ENCODE peak calls at places on chromosome 9, in four cellular contexts. One of them, this sample, is unnamed.

GRCh38 chr9:99173570-99174504 is 47.9 kb downstream of the ALG2 start:
- DNase-seq in trophoblast cell: no peak
- DNase-seq in IMR-90: no peak
- DNase-seq in H9: no peak
- DNase-seq in this sample: no peak

GRCh38 chr9:91119147-91119546 is 242.6 kb downstream of the AUH start:
- DNase-seq in trophoblast cell: peak
- DNase-seq in IMR-90: peak
- DNase-seq in H9: no peak
- DNase-seq in this sample: no peak

GRCh38 chr9:124771867-124772621 is 933 bp upstream of the NR6A1 start:
- DNase-seq in trophoblast cell: peak
- DNase-seq in IMR-90: peak
- DNase-seq in H9: peak
- DNase-seq in this sample: peak

GRCh38 chr9:19998823-19999455 is 210.1 kb upstream of the SLC24A2 start:
- DNase-seq in trophoblast cell: no peak
- DNase-seq in IMR-90: no peak
- DNase-seq in H9: no peak
- DNase-seq in this sample: no peak

GRCh38 chr9:77632652-77633051 is 15.5 kb downstream of the GNA14 start:
- DNase-seq in trophoblast cell: no peak
- DNase-seq in IMR-90: no peak
- DNase-seq in H9: no peak
- DNase-seq in this sample: no peak

GRCh38 chr9:128552744-128553221 is 396 bp downstream of the SPTAN1 start:
- DNase-seq in trophoblast cell: no peak
- DNase-seq in IMR-90: no peak
- DNase-seq in H9: peak
- DNase-seq in this sample: peak

GRCh38 chr9:21522348-21522747 is 40.2 kb upstream of the IFNE start:
- DNase-seq in trophoblast cell: no peak
- DNase-seq in IMR-90: no peak
- DNase-seq in H9: no peak
- DNase-seq in this sample: no peak

GRCh38 chr9:83620841-83621636 is 1.9 kb upstream of the IDNK start:
- DNase-seq in trophoblast cell: peak
- DNase-seq in IMR-90: peak
- DNase-seq in H9: peak
- DNase-seq in this sample: peak

GRCh38 chr9:135655317-135656003 is 7.6 kb upstream of the LCN9 start:
- DNase-seq in trophoblast cell: no peak
- DNase-seq in IMR-90: no peak
- DNase-seq in H9: no peak
- DNase-seq in this sample: no peak

GRCh38 chr9:135130266-135130976 is 43.0 kb downstream of the OLFM1 start:
- DNase-seq in trophoblast cell: no peak
- DNase-seq in IMR-90: no peak
- DNase-seq in H9: no peak
- DNase-seq in this sample: no peak

GRCh38 chr9:110330484-110331115 is 7.1 kb downstream of the TXNDC8 start:
- DNase-seq in trophoblast cell: no peak
- DNase-seq in IMR-90: no peak
- DNase-seq in H9: no peak
- DNase-seq in this sample: no peak

GRCh38 chr9:86287013-86287412 is 4.7 kb upstream of the ISCA1 start:
- DNase-seq in trophoblast cell: peak
- DNase-seq in IMR-90: peak
- DNase-seq in H9: peak
- DNase-seq in this sample: peak

GRCh38 chr9:97788763-97789663 is 64.0 kb upstream of the FOXE1 start:
- DNase-seq in trophoblast cell: no peak
- DNase-seq in IMR-90: no peak
- DNase-seq in H9: no peak
- DNase-seq in this sample: no peak

GRCh38 chr9:114504341-114505186 is 709 bp downstream of the WHRN start:
- DNase-seq in trophoblast cell: no peak
- DNase-seq in IMR-90: peak
- DNase-seq in H9: peak
- DNase-seq in this sample: peak

GRCh38 chr9:76530458-76531100 is 71.6 kb downstream of the GCNT1 start:
- DNase-seq in trophoblast cell: no peak
- DNase-seq in IMR-90: peak
- DNase-seq in H9: no peak
- DNase-seq in this sample: no peak

GRCh38 chr9:128689293-128689770 is 310 bp downstream of the SET start:
- DNase-seq in trophoblast cell: no peak
- DNase-seq in IMR-90: no peak
- DNase-seq in H9: peak
- DNase-seq in this sample: no peak

GRCh38 chr9:104911029-104911607 is 16.8 kb downstream of the ABCA1 start:
- DNase-seq in trophoblast cell: no peak
- DNase-seq in IMR-90: peak
- DNase-seq in H9: no peak
- DNase-seq in this sample: no peak

GRCh38 chr9:133919253-133920115 is 72.6 kb downstream of the VAV2 start:
- DNase-seq in trophoblast cell: no peak
- DNase-seq in IMR-90: peak
- DNase-seq in H9: no peak
- DNase-seq in this sample: no peak

GRCh38 chr9:87148391-87149237 is 201.3 kb upstream of the GAS1 start:
- DNase-seq in trophoblast cell: peak
- DNase-seq in IMR-90: peak
- DNase-seq in H9: peak
- DNase-seq in this sample: peak

GRCh38 chr9:34211395-34211794 is 32.6 kb downstream of the UBAP1 start:
- DNase-seq in trophoblast cell: no peak
- DNase-seq in IMR-90: no peak
- DNase-seq in H9: no peak
- DNase-seq in this sample: no peak

GRCh38 chr9:19485193-19485592 is 76.4 kb downstream of the ACER2 start:
- DNase-seq in trophoblast cell: no peak
- DNase-seq in IMR-90: no peak
- DNase-seq in H9: no peak
- DNase-seq in this sample: no peak

GRCh38 chr9:77534376-77535057 is 113.6 kb downstream of the GNA14 start:
- DNase-seq in trophoblast cell: no peak
- DNase-seq in IMR-90: no peak
- DNase-seq in H9: peak
- DNase-seq in this sample: no peak

GRCh38 chr9:110835859-110836271 is 167.3 kb downstream of the MUSK start:
- DNase-seq in trophoblast cell: no peak
- DNase-seq in IMR-90: peak
- DNase-seq in H9: no peak
- DNase-seq in this sample: no peak

GRCh38 chr9:99565203-99565602 is 256.5 kb upstream of the NR4A3 start:
- DNase-seq in trophoblast cell: no peak
- DNase-seq in IMR-90: no peak
- DNase-seq in H9: no peak
- DNase-seq in this sample: no peak

GRCh38 chr9:136327313-136327971 is at the start of gene GPSM1:
- DNase-seq in trophoblast cell: no peak
- DNase-seq in IMR-90: peak
- DNase-seq in H9: no peak
- DNase-seq in this sample: no peak

GRCh38 chr9:112764837-112765236 is 14.3 kb downstream of the SNX30 start:
- DNase-seq in trophoblast cell: peak
- DNase-seq in IMR-90: no peak
- DNase-seq in H9: peak
- DNase-seq in this sample: no peak

GRCh38 chr9:13450723-13451122 is 171.2 kb upstream of the MPDZ start:
- DNase-seq in trophoblast cell: no peak
- DNase-seq in IMR-90: no peak
- DNase-seq in H9: no peak
- DNase-seq in this sample: no peak

GRCh38 chr9:137673871-137674270 is 55.1 kb downstream of the EHMT1 start:
- DNase-seq in trophoblast cell: no peak
- DNase-seq in IMR-90: no peak
- DNase-seq in H9: no peak
- DNase-seq in this sample: no peak

GRCh38 chr9:125405938-125406811 is 144.5 kb downstream of the GAPVD1 start:
- DNase-seq in trophoblast cell: no peak
- DNase-seq in IMR-90: peak
- DNase-seq in H9: peak
- DNase-seq in this sample: no peak

GRCh38 chr9:17319822-17320221 is 185.0 kb downstream of the CNTLN start:
- DNase-seq in trophoblast cell: no peak
- DNase-seq in IMR-90: peak
- DNase-seq in H9: no peak
- DNase-seq in this sample: no peak

GRCh38 chr9:121599872-121600585 is 51.4 kb upstream of the DAB2IP start:
- DNase-seq in trophoblast cell: no peak
- DNase-seq in IMR-90: no peak
- DNase-seq in H9: no peak
- DNase-seq in this sample: no peak

GRCh38 chr9:107587175-107587963 is 97.8 kb upstream of the KLF4 start:
- DNase-seq in trophoblast cell: no peak
- DNase-seq in IMR-90: no peak
- DNase-seq in H9: no peak
- DNase-seq in this sample: no peak

GRCh38 chr9:31119882-31120481 is 1264.5 kb upstream of the ACO1 start:
- DNase-seq in trophoblast cell: no peak
- DNase-seq in IMR-90: no peak
- DNase-seq in H9: peak
- DNase-seq in this sample: no peak

DNA sequence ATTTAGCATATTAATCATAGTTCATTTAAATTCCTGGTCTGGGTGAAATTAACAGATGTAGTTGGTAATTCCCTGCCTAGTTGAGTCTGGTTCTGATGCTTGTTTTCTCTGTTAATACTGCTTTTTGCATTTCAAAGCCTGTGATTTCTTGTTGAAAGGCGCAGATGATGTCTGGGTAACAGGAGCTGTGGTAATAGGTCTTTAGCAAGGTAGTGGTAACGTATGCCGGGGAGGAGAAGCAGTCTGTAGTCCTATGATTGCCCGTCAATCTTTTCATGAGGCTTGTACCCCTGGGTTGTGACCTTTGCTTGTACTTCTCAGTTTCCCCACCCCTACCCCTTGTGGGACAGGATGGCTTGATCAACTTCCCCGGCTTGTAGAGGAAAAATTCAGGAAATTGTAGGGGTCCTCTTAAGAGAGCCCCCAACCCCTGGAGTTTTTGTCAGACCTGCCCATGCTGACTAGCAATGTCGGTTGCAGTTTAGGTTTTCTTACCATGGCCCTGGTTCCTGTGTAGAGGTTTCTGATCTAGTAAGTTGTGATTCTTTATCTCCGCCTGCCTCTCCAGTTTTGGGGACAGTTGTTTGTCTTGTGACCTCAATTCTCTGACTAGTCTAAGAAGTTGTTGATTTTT is 55.4 kb downstream of the SPIN1 start:
- DNase-seq in trophoblast cell: no peak
- DNase-seq in IMR-90: no peak
- DNase-seq in H9: no peak
- DNase-seq in this sample: no peak
- H2AK5ac ChIP-seq in trophoblast cell: no peak
- H2AK5ac ChIP-seq in IMR-90: peak
- H2AK5ac ChIP-seq in H9: no peak
- H2AK5ac ChIP-seq in this sample: no peak

DNA sequence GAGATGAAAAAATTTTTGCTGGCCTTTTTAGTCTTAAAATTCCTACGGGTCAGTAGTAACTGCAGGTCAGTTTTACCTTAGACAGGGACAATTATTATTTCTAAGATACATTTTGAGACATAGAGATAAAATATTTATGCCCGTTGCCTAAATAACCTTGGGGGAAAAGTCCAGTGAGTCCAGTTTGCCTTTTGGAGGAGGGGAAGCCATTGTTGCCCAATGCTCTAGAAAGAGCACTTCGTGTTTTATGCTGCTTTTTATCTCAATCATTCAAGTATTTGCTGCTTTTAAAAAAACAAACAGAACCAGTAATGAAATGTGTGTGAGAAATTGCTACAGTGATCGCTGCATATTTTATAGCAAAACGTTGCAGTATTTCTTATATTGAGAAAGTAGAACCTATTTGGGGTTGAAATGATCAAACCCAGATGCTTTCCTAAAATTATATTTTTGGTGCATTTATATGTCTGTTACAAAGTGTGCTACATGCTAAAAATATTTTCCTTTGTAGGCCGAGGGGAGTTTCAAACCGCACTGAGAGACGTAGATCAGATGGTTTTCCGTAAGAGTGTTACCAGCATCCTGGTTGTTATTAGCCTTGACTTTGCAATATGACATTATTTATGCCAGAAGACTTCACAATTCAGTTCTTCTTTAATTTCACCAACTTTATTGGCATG is 266.8 kb downstream of the AOPEP start:
- DNase-seq in trophoblast cell: no peak
- DNase-seq in IMR-90: no peak
- DNase-seq in H9: no peak
- DNase-seq in this sample: no peak
- H3K9ac ChIP-seq in trophoblast cell: no peak
- H3K9ac ChIP-seq in IMR-90: no peak
- H3K9ac ChIP-seq in H9: no peak
- H3K9ac ChIP-seq in this sample: no peak

GRCh38 chr9:93057024-93057702 is 1.3 kb upstream of the SUSD3 start:
- DNase-seq in trophoblast cell: no peak
- DNase-seq in IMR-90: no peak
- DNase-seq in H9: peak
- DNase-seq in this sample: no peak

GRCh38 chr9:93057703-93058356 is 671 bp upstream of the SUSD3 start:
- DNase-seq in trophoblast cell: no peak
- DNase-seq in IMR-90: no peak
- DNase-seq in H9: no peak
- DNase-seq in this sample: no peak

GRCh38 chr9:93054758-93055704 is 3.5 kb upstream of the SUSD3 start:
- DNase-seq in trophoblast cell: no peak
- DNase-seq in IMR-90: no peak
- DNase-seq in H9: no peak
- DNase-seq in this sample: no peak

GRCh38 chr9:93052791-93053540 is 5.5 kb upstream of the SUSD3 start:
- DNase-seq in trophoblast cell: no peak
- DNase-seq in IMR-90: no peak
- DNase-seq in H9: peak
- DNase-seq in this sample: no peak

DNA sequence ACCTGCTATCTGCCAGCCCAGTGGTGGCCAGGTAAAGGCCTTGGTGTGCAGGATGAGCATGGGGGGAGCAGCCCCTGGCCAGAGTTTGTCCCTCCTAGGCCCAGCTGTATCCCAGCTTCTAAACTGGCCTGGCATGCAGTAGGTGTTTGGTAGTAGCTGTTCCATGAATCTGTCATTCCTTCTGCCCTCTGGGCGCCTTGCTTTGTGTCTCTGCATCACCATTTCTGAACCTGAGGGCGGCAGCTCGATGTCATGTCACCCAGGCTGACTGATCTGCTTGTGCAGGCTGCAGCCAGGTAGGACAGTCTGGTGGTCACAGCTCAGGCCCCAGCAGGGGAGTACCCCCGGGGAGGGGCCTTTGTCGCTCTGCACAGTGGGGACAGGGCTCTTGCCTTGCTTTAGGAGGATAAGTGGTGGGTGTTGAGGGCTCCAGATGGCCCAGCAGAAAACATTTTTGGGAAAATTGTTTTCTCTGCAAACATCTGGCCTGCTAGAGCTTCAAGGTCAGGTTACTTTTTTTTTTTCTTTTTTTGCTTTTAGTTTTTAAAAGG is 4.6 kb upstream of the SUSD3 start:
- DNase-seq in trophoblast cell: no peak
- DNase-seq in IMR-90: no peak
- DNase-seq in H9: no peak
- DNase-seq in this sample: no peak
- H2AK5ac ChIP-seq in trophoblast cell: no peak
- H2AK5ac ChIP-seq in IMR-90: no peak
- H2AK5ac ChIP-seq in H9: no peak
- H2AK5ac ChIP-seq in this sample: no peak

GRCh38 chr9:33138768-33139167 is 28.4 kb downstream of the B4GALT1 start:
- DNase-seq in trophoblast cell: no peak
- DNase-seq in IMR-90: no peak
- DNase-seq in H9: no peak
- DNase-seq in this sample: no peak
- H3K9ac ChIP-seq in trophoblast cell: no peak
- H3K9ac ChIP-seq in IMR-90: no peak
- H3K9ac ChIP-seq in H9: no peak
- H3K9ac ChIP-seq in this sample: no peak

This sample was measured in neuronal stem cell.